ENCODE peak calls at places on chromosomes 13 and 19, in eight cellular contexts. E, R, P, N, W, I, O and S are unnamed samples.

GRCh38 chr13:71460179-71460578 is 406.8 kb downstream of the DACH1 start:
- DNase-seq in R (peak), I (no peak), P (peak), O (no peak), W (peak), E (no peak), N (no peak), S (no peak)

GRCh38 chr19:46840157-46840942 is 10.3 kb downstream of the AP2S1 start:
- DNase-seq in N (no peak), W (peak), P (peak), O (peak), E (no peak), I (peak), R (peak), S (no peak)

GRCh38 chr13:67971291-67971690 is 741.2 kb upstream of the PCDH9 start:
- DNase-seq in R (no peak), N (no peak), O (no peak), I (no peak), P (no peak), E (no peak), W (no peak), S (no peak)

GRCh38 chr13:38777347-38778107 is 90.7 kb downstream of the FREM2 start:
- DNase-seq in R (no peak), O (no peak), E (no peak), P (no peak), I (no peak), W (no peak), N (no peak), S (no peak)

GRCh38 chr13:97967948-97968347 is 14.5 kb downstream of the IPO5 start:
- DNase-seq in W (no peak), N (no peak), P (peak), O (no peak), R (no peak), E (no peak), I (no peak), S (no peak)

GRCh38 chr13:75993823-75994222 is 357.7 kb downstream of the LMO7 start:
- DNase-seq in P (no peak), N (no peak), E (no peak), O (peak), W (no peak), R (no peak), I (no peak), S (no peak)

GRCh38 chr13:45691251-45691650 is 10.9 kb upstream of the CBY2 start:
- DNase-seq in I (no peak), E (no peak), W (no peak), P (no peak), N (no peak), O (no peak), R (no peak), S (no peak)

GRCh38 chr19:39448271-39448670 is 2.9 kb downstream of the SUPT5H start:
- DNase-seq in E (peak), O (peak), I (no peak), W (peak), P (no peak), R (peak), N (no peak), S (no peak)

GRCh38 chr19:11538232-11539036 is at the start of gene CNN1:
- DNase-seq in N (no peak), W (no peak), E (peak), P (peak), I (peak), R (no peak), O (peak), S (peak)

GRCh38 chr13:43136940-43137574 is 113.7 kb downstream of the DNAJC15 start:
- DNase-seq in N (no peak), E (no peak), P (no peak), R (no peak), W (no peak), I (no peak), O (no peak), S (no peak)

GRCh38 chr13:26425439-26426358 is 131.8 kb upstream of the WASF3 start:
- DNase-seq in N (no peak), I (no peak), O (peak), P (no peak), E (peak), W (no peak), R (no peak), S (no peak)

GRCh38 chr19:16134510-16134909 is 9.0 kb upstream of the HSH2D start:
- DNase-seq in W (peak), O (no peak), E (peak), N (no peak), I (no peak), P (no peak), R (no peak), S (no peak)

GRCh38 chr13:25980255-25980654 is 71.6 kb downstream of the SHISA2 start:
- DNase-seq in W (no peak), P (peak), I (no peak), R (no peak), O (peak), N (no peak), E (no peak), S (no peak)

GRCh38 chr19:4052114-4052992 is 14.3 kb downstream of the ZBTB7A start:
- DNase-seq in W (no peak), R (peak), N (peak), O (peak), E (peak), I (peak), P (no peak), S (no peak)

GRCh38 chr13:59458908-59459579 is 704.7 kb downstream of the DIAPH3 start:
- DNase-seq in E (no peak), P (peak), O (peak), W (no peak), R (no peak), I (no peak), N (no peak), S (peak)

GRCh38 chr19:17680235-17680722 is 7.9 kb downstream of the UNC13A start:
- DNase-seq in N (peak), P (peak), R (peak), O (peak), W (peak), I (peak), E (peak), S (peak)

GRCh38 chr19:3387645-3388589 is 21.5 kb downstream of the NFIC start:
- DNase-seq in E (peak), R (peak), N (peak), I (peak), W (no peak), O (peak), P (peak), S (no peak)

GRCh38 chr19:2296141-2296540 is 11.8 kb downstream of the LINGO3 start:
- DNase-seq in N (no peak), R (no peak), O (no peak), P (no peak), E (no peak), I (no peak), W (no peak), S (no peak)

GRCh38 chr19:18763674-18764590 is 27.2 kb downstream of the COMP start:
- DNase-seq in O (peak), W (no peak), I (peak), E (no peak), P (peak), R (peak), N (no peak), S (peak)

GRCh38 chr13:29479716-29480492 is 115.6 kb downstream of the SLC7A1 start:
- DNase-seq in O (no peak), P (no peak), R (no peak), N (no peak), E (no peak), I (no peak), W (no peak), S (no peak)

GRCh38 chr13:44576396-44577235 is 486 bp upstream of the TSC22D1 start:
- DNase-seq in I (peak), O (no peak), W (peak), N (peak), R (no peak), E (peak), P (no peak), S (no peak)

GRCh38 chr13:39159971-39160370 is 121.7 kb downstream of the NHLRC3 start:
- DNase-seq in E (no peak), R (no peak), I (no peak), N (no peak), O (no peak), W (no peak), P (no peak), S (no peak)

GRCh38 chr13:110387451-110388140 is 80.5 kb downstream of the COL4A2 start:
- DNase-seq in W (peak), N (no peak), P (peak), I (peak), E (no peak), O (peak), R (peak), S (no peak)

GRCh38 chr19:55265723-55266386 is 7.0 kb upstream of the PPP6R1 start:
- DNase-seq in P (no peak), W (no peak), E (no peak), N (no peak), I (no peak), R (no peak), O (no peak), S (no peak)

GRCh38 chr19:17755977-17756670 is 4.8 kb downstream of the FCHO1 start:
- DNase-seq in W (peak), N (peak), P (peak), E (peak), I (no peak), R (no peak), O (peak), S (no peak)

GRCh38 chr19:55258476-55258827 is 365 bp downstream of the PPP6R1 start:
- DNase-seq in E (no peak), P (no peak), I (no peak), R (no peak), W (peak), N (peak), O (no peak), S (no peak)

GRCh38 chr19:44846455-44847143 is 502 bp downstream of the NECTIN2 start:
- DNase-seq in N (peak), W (no peak), E (peak), R (peak), P (peak), I (peak), O (no peak), S (no peak)

GRCh38 chr19:27971071-27971470 is 1241.9 kb downstream of the UQCRFS1 start:
- DNase-seq in N (no peak), I (no peak), R (no peak), W (no peak), P (no peak), O (no peak), E (no peak), S (no peak)

GRCh38 chr19:45483033-45483432 is 13.8 kb downstream of the RTN2 start:
- DNase-seq in W (no peak), I (no peak), O (no peak), R (no peak), N (no peak), E (no peak), P (no peak), S (no peak)

GRCh38 chr19:40692212-40692551 is 1.7 kb upstream of the NUMBL start:
- DNase-seq in O (no peak), R (no peak), N (no peak), P (no peak), W (no peak), I (no peak), E (no peak), S (no peak)

GRCh38 chr19:1102407-1103106 is 1.2 kb upstream of the GPX4 start:
- DNase-seq in R (peak), P (peak), N (peak), O (peak), E (peak), W (peak), I (peak), S (peak)

GRCh38 chr13:94345374-94346195 is 133.9 kb downstream of the DCT start:
- DNase-seq in I (no peak), R (peak), O (peak), N (no peak), P (peak), W (peak), E (no peak), S (no peak)

GRCh38 chr19:21117041-21117907 is 24.6 kb upstream of the ZNF431 start:
- DNase-seq in P (no peak), W (no peak), I (no peak), E (no peak), N (no peak), R (peak), O (peak), S (no peak)

DNA sequence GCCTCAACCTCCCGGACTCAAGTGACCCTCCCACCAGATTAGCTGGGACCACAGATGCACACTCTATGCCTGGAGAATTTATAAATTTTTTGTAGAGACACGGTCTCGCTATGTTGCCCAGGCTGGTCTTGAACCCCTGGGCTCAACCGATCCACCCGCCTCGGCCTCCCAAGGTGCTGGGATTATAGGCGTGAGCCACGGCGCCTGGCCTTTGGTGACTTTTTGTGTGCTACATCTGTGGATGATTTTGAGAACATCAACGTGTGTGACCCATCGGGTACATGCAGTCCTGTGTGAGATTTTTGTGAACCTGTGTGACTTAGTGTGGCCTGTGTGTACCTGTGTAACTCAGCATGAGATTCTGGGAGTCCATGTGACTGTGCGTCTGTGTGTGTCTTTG is 8.5 kb upstream of the NFIX start:
- DNase-seq in R (no peak), I (no peak), W (no peak), P (no peak), O (no peak), N (no peak), E (no peak), S (no peak)
- H3K4me3 ChIP-seq in R (no peak), I (no peak), W (no peak), P (no peak), O (no peak), N (no peak), E (no peak), S (no peak)

GRCh38 chr13:91025442-91025841 is 322.0 kb upstream of the MIR17HG start:
- DNase-seq in O (no peak), I (no peak), E (no peak), N (no peak), P (no peak), R (no peak), W (no peak), S (no peak)
- H3K4me3 ChIP-seq in O (no peak), I (no peak), E (no peak), N (no peak), P (no peak), R (no peak), W (no peak), S (no peak)

GRCh38 chr19:14147797-14148605 is 11.6 kb upstream of the ASF1B start:
- DNase-seq in O (peak), E (peak), R (peak), W (peak), P (peak), N (peak), I (peak), S (no peak)

GRCh38 chr19:14150770-14151661 is 14.6 kb upstream of the ASF1B start:
- DNase-seq in N (no peak), E (no peak), P (no peak), W (no peak), O (no peak), R (no peak), I (no peak), S (no peak)

GRCh38 chr19:14149509-14149994 is 13.2 kb upstream of the ASF1B start:
- DNase-seq in O (no peak), E (peak), I (peak), R (no peak), N (no peak), W (peak), P (peak), S (no peak)

GRCh38 chr19:14149011-14149410 is 12.6 kb upstream of the ASF1B start:
- DNase-seq in P (no peak), W (no peak), R (no peak), E (no peak), N (no peak), O (no peak), I (no peak), S (no peak)

GRCh38 chr19:14150041-14150769 is 13.8 kb upstream of the ASF1B start:
- DNase-seq in W (no peak), N (no peak), I (no peak), R (no peak), P (no peak), E (no peak), O (no peak), S (no peak)
- H3K4me3 ChIP-seq in W (no peak), N (no peak), I (peak), R (no peak), P (no peak), E (no peak), O (no peak), S (no peak)

GRCh38 chr13:22893149-22893548 is 287.6 kb upstream of the SGCG start:
- DNase-seq in R (no peak), I (no peak), E (no peak), P (no peak), O (no peak), N (no peak), W (no peak), S (no peak)
- H3K4me3 ChIP-seq in R (no peak), I (no peak), E (no peak), P (no peak), O (no peak), N (no peak), W (no peak), S (no peak)

GRCh38 chr13:69644447-69644846 is 463.2 kb upstream of the ATXN8OS start:
- DNase-seq in R (no peak), W (no peak), N (no peak), I (no peak), O (no peak), P (no peak), E (no peak), S (no peak)
- H3K4me3 ChIP-seq in R (no peak), W (no peak), N (no peak), I (no peak), O (no peak), P (no peak), E (no peak), S (no peak)